ENCODE peak calls at places on chromosomes 4 and X, in four cellular contexts. Y is trophoblast cell, Z is mesendoderm, A is IMR-90. O is an unnamed sample.

GRCh38 chr4:96713271-96713670 is 873.4 kb downstream of the PDHA2 start:
- DNase-seq in Z (no peak), A (no peak), Y (no peak), O (no peak)

GRCh38 chr4:42653606-42654560 is 3.0 kb downstream of the ATP8A1 start:
- DNase-seq in Z (no peak), A (no peak), Y (no peak), O (no peak)

GRCh38 chrX:19613645-19614323 is 98.5 kb upstream of the MAP3K15 start:
- DNase-seq in Y (no peak), A (no peak), Z (no peak), O (no peak)

GRCh38 chr4:41611881-41612871 is 74.2 kb downstream of the LIMCH1 start:
- DNase-seq in A (peak; percentile 8), Y (peak; percentile 83), Z (peak; percentile 69), O (peak; percentile 52)

GRCh38 chr4:2186133-2186864 is 55.6 kb downstream of the HAUS3 start:
- DNase-seq in Y (peak; percentile 37), Z (peak; percentile 83), A (peak; percentile 22), O (no peak)

GRCh38 chrX:110944793-110945466 is 149.3 kb upstream of the CHRDL1 start:
- DNase-seq in A (no peak), Z (peak; percentile 33), Y (peak; percentile 61), O (peak; percentile 17)

GRCh38 chrX:47643926-47644325 is 6.4 kb downstream of the ELK1 start:
- DNase-seq in A (peak; percentile 47), Y (no peak), Z (peak; percentile 48), O (no peak)

GRCh38 chr4:175971393-175972179 is 94.1 kb upstream of the WDR17 start:
- DNase-seq in A (no peak), Y (peak; percentile 51), Z (peak; percentile 21), O (no peak)

GRCh38 chr4:4524364-4524763 is 17.5 kb downstream of the STX18 start:
- DNase-seq in A (peak; percentile 11), Z (peak; percentile 73), Y (no peak), O (no peak)

GRCh38 chrX:46918434-46918833 is 6.2 kb downstream of the JADE3 start:
- DNase-seq in Z (no peak), Y (no peak), A (peak; percentile 3), O (no peak)

GRCh38 chr4:6280365-6280996 is 10.8 kb downstream of the WFS1 start:
- DNase-seq in A (no peak), Y (peak; percentile 38), Z (no peak), O (no peak)
- H3K79me1 ChIP-seq in A (peaks cover 48% of the 10 kb centered on the region), Y (no peaks in the 10 kb centered on the region), Z (no peaks in the 10 kb centered on the region), O (peaks cover 1% of the 10 kb centered on the region)

GRCh38 chr4:186930024-186930423 is 206.4 kb upstream of the FAT1 start:
- DNase-seq in A (no peak), Y (no peak), Z (no peak), O (no peak)
- H3K23ac ChIP-seq in A (no peak overlapping the region), Y (no peak overlapping the region), Z (no peak overlapping the region), O (no peak overlapping the region)

DNA sequence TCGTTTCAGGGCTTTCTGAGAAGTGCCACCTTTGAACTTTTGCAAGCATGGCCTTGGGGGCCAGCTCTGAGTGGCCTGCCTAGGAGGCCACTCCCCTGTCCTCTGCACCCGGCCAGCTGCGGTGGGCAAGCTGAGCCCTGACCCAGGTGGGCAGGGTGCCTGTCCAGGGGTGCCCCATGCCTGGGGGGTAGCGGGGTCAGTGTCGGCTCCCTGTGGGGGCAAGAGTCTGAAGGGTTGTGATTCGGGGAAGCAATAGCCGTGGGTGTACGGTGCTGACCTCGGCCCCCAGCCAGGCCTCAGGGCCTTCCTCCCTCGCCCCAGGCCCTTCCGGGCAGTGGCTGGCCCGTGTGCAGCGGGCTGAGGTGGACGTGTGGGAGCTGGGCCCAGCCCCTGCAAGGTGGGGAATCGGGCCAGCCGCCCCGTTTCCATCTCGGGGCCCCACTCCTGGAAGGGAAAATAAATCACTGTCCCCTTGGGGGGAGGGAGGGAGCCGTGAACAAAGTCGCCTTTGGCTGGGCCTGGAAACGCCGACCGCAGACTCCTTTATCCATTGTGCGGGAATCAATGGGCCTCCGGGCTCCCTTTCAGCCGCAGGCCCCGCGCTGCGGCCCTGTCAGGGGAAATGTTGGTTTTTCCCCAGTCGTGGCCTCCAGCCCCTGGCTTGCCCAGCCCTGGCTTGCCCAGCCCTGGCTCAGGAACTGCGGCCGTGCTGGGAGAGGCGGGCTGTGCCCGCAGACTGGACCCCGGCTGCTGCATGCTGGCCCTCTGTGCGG is 3.2 kb downstream of the FGFRL1 start:
- DNase-seq in Y (no peak), Z (no peak), A (no peak), O (no peak)
- H3K79me1 ChIP-seq in Y (peaks cover 2% of the 10 kb centered on the region), Z (no peaks in the 10 kb centered on the region), A (peaks cover 9% of the 10 kb centered on the region), O (peaks cover 45% of the 10 kb centered on the region)

GRCh38 chr4:138909605-138910004 is 106.0 kb upstream of the NOCT start:
- DNase-seq in Y (no peak), A (no peak), Z (peak; percentile 37), O (no peak)

GRCh38 chr4:138912714-138913340 is 102.8 kb upstream of the NOCT start:
- DNase-seq in Y (no peak), A (no peak), Z (no peak), O (no peak)

GRCh38 chr4:138911903-138912713 is 103.5 kb upstream of the NOCT start:
- DNase-seq in A (no peak), Y (no peak), Z (no peak), O (no peak)

GRCh38 chr4:138910201-138910913 is 105.2 kb upstream of the NOCT start:
- DNase-seq in Y (no peak), A (peak; percentile 55), Z (no peak), O (no peak)

GRCh38 chr4:138910914-138911336 is 104.7 kb upstream of the NOCT start:
- DNase-seq in Z (peak; percentile 98), Y (peak; percentile 95), A (peak; percentile 86), O (peak; percentile 67)
- H3K23ac ChIP-seq in Z (no peak overlapping the region), Y (no peak overlapping the region), A (peak overlapping the region; percentile 8), O (no peak overlapping the region)

DNA sequence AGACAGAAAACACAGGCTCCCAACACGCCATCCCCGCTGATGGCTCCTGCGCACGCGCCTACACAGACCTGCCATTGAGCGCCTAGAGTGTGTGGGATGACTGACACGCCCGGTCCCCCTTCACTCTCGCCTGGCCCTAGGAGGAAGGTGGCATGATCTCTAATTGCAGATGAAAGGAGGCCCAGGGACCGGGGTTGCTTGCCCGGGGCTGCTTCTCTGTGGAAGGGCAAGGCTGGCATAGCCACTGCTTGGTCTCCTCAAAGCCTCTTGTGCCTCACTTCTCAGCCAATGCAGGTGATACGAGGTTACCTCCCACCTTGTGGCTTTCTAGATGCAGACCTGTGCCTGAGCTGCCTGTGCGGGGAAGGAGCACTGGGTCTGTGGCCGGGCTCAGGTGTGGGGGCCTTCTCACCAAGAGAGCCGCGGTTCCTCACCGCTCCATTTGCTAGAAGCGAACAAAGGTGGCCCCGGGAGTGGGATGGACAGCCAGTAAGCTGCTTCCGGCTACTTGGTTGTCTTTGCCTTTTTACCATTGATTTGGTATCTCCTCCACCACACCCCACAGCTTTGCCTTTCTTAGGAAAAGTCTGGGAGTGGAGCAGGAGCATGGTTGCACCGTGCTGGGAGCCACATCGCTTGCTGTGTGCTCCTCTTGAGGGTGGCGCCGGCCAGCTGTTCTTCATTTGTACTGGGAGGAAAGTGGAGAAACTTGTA is 47.0 kb downstream of the TBC1D14 start:
- DNase-seq in Y (no peak), A (no peak), Z (no peak), O (no peak)
- H3K79me1 ChIP-seq in Y (peaks cover 18% of the 10 kb centered on the region), A (peaks cover 46% of the 10 kb centered on the region), Z (peaks cover 1% of the 10 kb centered on the region), O (peaks cover 5% of the 10 kb centered on the region)

O was measured in neuronal stem cell.